ENCODE peak calls at places on chromosome 18, in seven cellular contexts. D, X, S, F, I, N and Y are unnamed samples.

GRCh38 chr18:27985800-27986199 is 191.1 kb downstream of the CDH2 start:
- DNase-seq in D (no peak), X (no peak), S (no peak), F (no peak), I (no peak), N (no peak), Y (no peak)

GRCh38 chr18:63205791-63206252 is 113.7 kb downstream of the BCL2 start:
- DNase-seq in D (no peak), X (no peak), S (no peak), F (no peak), I (no peak), N (no peak), Y (no peak)

GRCh38 chr18:13136689-13137040 is 81.9 kb upstream of the LDLRAD4 start:
- DNase-seq in D (peak; percentile 40), X (no peak), S (no peak), F (no peak), I (no peak), N (no peak), Y (no peak)

GRCh38 chr18:9998330-9998729 is 84.5 kb downstream of the VAPA start:
- DNase-seq in D (no peak), X (no peak), S (no peak), F (no peak), I (no peak), N (no peak), Y (no peak)

GRCh38 chr18:45447364-45448265 is 167.7 kb upstream of the SLC14A2 start:
- DNase-seq in D (no peak), X (no peak), S (no peak), F (no peak), I (no peak), N (no peak), Y (no peak)

GRCh38 chr18:61331051-61331450 is 2.2 kb upstream of the CDH20 start:
- DNase-seq in D (no peak), X (no peak), S (no peak), F (no peak), I (no peak), N (no peak), Y (no peak)

GRCh38 chr18:12391487-12392136 is 14.6 kb upstream of the AFG3L2 start:
- DNase-seq in D (peak; percentile 64), X (no peak), S (no peak), F (peak; percentile 86), I (peak; percentile 52), N (no peak), Y (peak; percentile 33)

GRCh38 chr18:39749154-39749553 is 2183.6 kb upstream of the CELF4 start:
- DNase-seq in D (no peak), X (no peak), S (no peak), F (no peak), I (no peak), N (no peak), Y (no peak)

GRCh38 chr18:9334351-9335254 is at the start of gene TWSG1:
- DNase-seq in D (peak; percentile 95), X (peak; percentile 97), S (peak; percentile 86), F (peak; percentile 94), I (peak; percentile 82), N (peak; percentile 94), Y (peak; percentile 85)

GRCh38 chr18:23210526-23210925 is 75.2 kb downstream of the CABLES1 start:
- DNase-seq in D (no peak), X (no peak), S (no peak), F (no peak), I (no peak), N (no peak), Y (no peak)

GRCh38 chr18:10015941-10016819 is 102.4 kb downstream of the VAPA start:
- DNase-seq in D (no peak), X (no peak), S (no peak), F (no peak), I (no peak), N (no peak), Y (peak; percentile 23)

GRCh38 chr18:14769381-14769780 is 21.4 kb downstream of the ANKRD30B start:
- DNase-seq in D (no peak), X (no peak), S (no peak), F (no peak), I (no peak), N (no peak), Y (no peak)

GRCh38 chr18:48521723-48522122 is 17.1 kb upstream of the CTIF start:
- DNase-seq in D (no peak), X (no peak), S (no peak), F (no peak), I (no peak), N (no peak), Y (no peak)

GRCh38 chr18:78085241-78086185 is 835.9 kb downstream of the GALR1 start:
- DNase-seq in D (no peak), X (no peak), S (no peak), F (no peak), I (no peak), N (no peak), Y (no peak)

GRCh38 chr18:64409511-64409910 is 260.6 kb upstream of the LINC00305 start:
- DNase-seq in D (no peak), X (no peak), S (no peak), F (no peak), I (no peak), N (no peak), Y (no peak)

GRCh38 chr18:70840649-70841048 is 551.8 kb downstream of the SOCS6 start:
- DNase-seq in D (no peak), X (no peak), S (no peak), F (no peak), I (no peak), N (no peak), Y (no peak)

GRCh38 chr18:53458266-53458665 is 766.2 kb downstream of the MBD2 start:
- DNase-seq in D (no peak), X (no peak), S (no peak), F (no peak), I (no peak), N (no peak), Y (no peak)

GRCh38 chr18:13264986-13265900 is 46.7 kb downstream of the LDLRAD4 start:
- DNase-seq in D (no peak), X (no peak), S (no peak), F (peak; percentile 46), I (no peak), N (no peak), Y (no peak)

GRCh38 chr18:32271649-32272324 is 81.9 kb downstream of the MEP1B start:
- DNase-seq in D (no peak), X (no peak), S (no peak), F (no peak), I (peak; percentile 16), N (no peak), Y (no peak)
- TF ChIP-seq CTCF in D (peak; percentile 68), X (peak; percentile 54), S (peak; percentile 76), F (peak; percentile 80), I (peak; percentile 71), N (peak; percentile 57), Y (peak; percentile 64)

GRCh38 chr18:57961876-57962505 is 82.0 kb upstream of the NEDD4L start:
- DNase-seq in D (no peak), X (no peak), S (no peak), F (no peak), I (no peak), N (no peak), Y (no peak)

GRCh38 chr18:57969824-57970223 is 74.2 kb upstream of the NEDD4L start:
- DNase-seq in D (no peak), X (no peak), S (no peak), F (no peak), I (no peak), N (no peak), Y (no peak)

GRCh38 chr18:57970356-57971095 is 73.5 kb upstream of the NEDD4L start:
- DNase-seq in D (no peak), X (no peak), S (no peak), F (no peak), I (peak; percentile 34), N (no peak), Y (no peak)

GRCh38 chr18:57961411-57961810 is 82.6 kb upstream of the NEDD4L start:
- DNase-seq in D (no peak), X (no peak), S (no peak), F (no peak), I (no peak), N (no peak), Y (no peak)

DNA sequence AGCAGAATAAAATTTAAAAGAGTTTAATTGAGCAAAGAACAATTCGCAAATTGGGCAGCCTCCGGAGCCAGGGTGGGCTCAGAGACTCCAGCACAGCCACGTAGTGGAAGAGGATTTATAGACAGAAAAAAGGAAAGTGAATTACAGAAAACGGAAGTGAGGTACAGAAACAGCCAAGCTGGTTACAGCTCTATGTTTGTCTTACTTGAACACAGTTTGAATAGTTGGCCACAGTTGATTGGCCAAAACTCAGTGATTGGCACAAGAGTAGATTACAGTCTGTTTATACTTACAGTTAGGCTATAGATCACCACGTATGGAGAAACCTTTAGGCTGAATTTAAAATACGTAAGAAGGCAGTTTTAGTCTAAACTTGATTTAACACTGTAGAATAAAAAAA is 78.8 kb upstream of the NEDD4L start:
- DNase-seq in D (no peak), X (no peak), S (no peak), F (no peak), I (no peak), N (no peak), Y (no peak)
- H3K27ac ChIP-seq in D (no peak overlapping the region), X (no peak overlapping the region), S (no peak overlapping the region), F (no peak overlapping the region), I (no peak overlapping the region), N (no peak overlapping the region), Y (no peak overlapping the region)

DNA sequence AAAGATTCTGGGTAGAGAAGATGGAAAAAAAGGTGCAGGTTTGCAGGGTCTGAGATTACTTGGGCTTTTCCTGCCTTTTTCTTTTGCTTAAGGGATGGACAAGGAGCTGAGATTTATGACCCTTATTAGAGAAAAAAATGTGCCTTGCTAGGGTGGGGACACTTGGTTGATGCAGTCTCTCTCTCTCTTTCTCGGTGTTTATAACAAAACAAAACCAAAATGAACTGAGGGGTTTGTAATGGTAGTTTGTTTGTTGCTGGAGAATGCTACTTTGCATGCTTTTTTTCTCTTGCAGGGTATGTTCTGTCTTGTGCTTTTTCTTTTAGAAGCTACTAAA is 300 bp downstream of the ZNF532 start:
- DNase-seq in D (no peak), X (no peak), S (no peak), F (no peak), I (no peak), N (no peak), Y (no peak)
- H3K4me3 ChIP-seq in D (peak overlapping the region; percentile 38), X (peak overlapping the region; percentile 56), S (peak overlapping the region; percentile 67), F (no peak overlapping the region), I (no peak overlapping the region), N (peak overlapping the region; percentile 79), Y (peak overlapping the region; percentile 61)

GRCh38 chr18:25669741-25670140 is 317.8 kb upstream of the ZNF521 start:
- DNase-seq in D (no peak), X (no peak), S (no peak), F (peak; percentile 58), I (no peak), N (no peak), Y (no peak)
- TF ChIP-seq CTCF in D (no peak), X (no peak), S (no peak), F (peak; percentile 55), I (no peak), N (no peak), Y (no peak)